ENCODE peak calls at places on chromosomes 6 and 20, in four cellular contexts. A is IMR-90, D is endothelial cell of umbilical vein, R is keratinocyte. W is an unnamed sample. For H3K9me1, the result is how much of the 10 kb centered on the place peaks cover.

GRCh38 chr6:169808608-169808967 is 57.2 kb downstream of the ERMARD start:
- DNase-seq in A (no peak), D (no peak), R (no peak), W (no peak)

GRCh38 chr6:169719117-169719516 is 5.2 kb downstream of the PHF10 start:
- DNase-seq in A (peak), D (no peak), R (no peak), W (no peak)

GRCh38 chr20:36969478-36970186 is 18.1 kb upstream of the SAMHD1 start:
- DNase-seq in A (no peak), D (no peak), R (no peak), W (no peak)

GRCh38 chr20:34074101-34074760 is 37.8 kb downstream of the EIF2S2 start:
- DNase-seq in A (peak), D (no peak), R (no peak), W (no peak)

GRCh38 chr6:6870914-6871313 is 236.8 kb upstream of the RREB1 start:
- DNase-seq in A (no peak), D (no peak), R (no peak), W (no peak)

GRCh38 chr6:165205632-165206031 is 103.8 kb downstream of the C6orf118 start:
- DNase-seq in A (no peak), D (no peak), R (no peak), W (no peak)

GRCh38 chr6:161462148-161462547 is 188.3 kb upstream of the AGPAT4 start:
- DNase-seq in A (no peak), D (no peak), R (peak), W (no peak)

GRCh38 chr6:125944434-125944816 is 12.1 kb upstream of the HINT3 start:
- DNase-seq in A (peak), D (peak), R (no peak), W (peak)

GRCh38 chr6:51098801-51099200 is 280.1 kb downstream of the TFAP2B start:
- DNase-seq in A (no peak), D (no peak), R (no peak), W (no peak)

GRCh38 chr6:43771210-43771857 is 1.3 kb downstream of the VEGFA start:
- DNase-seq in A (peak), D (peak), R (no peak), W (peak)

GRCh38 chr6:26305097-26305841 is 59.7 kb upstream of the BTN3A2 start:
- DNase-seq in A (peak), D (peak), R (no peak), W (peak)

DNA sequence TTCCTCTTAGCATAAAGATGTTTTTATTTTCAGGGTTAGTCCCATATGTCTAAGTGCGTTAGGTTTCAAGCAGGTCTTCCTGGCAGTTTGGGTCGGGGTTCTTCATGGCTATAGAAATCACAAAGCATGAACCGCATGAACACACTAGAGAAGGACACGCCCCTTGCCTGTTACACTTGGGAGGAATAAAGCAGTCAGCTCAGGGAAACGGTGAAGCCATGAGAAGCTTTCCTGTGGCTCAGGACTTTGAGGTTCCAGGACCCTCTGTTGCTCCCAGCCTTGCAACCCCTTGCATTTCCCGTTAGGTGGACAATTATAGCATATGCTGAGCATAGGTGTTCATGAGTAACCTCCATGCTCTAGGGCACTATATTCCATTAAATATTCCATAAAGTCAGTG is 96.7 kb downstream of the SYCP2 start:
- DNase-seq in A (no peak), D (no peak), R (no peak), W (no peak)
- H3K9me1 ChIP-seq in A (under half), D (under half), R (under half), W (under half)

DNA sequence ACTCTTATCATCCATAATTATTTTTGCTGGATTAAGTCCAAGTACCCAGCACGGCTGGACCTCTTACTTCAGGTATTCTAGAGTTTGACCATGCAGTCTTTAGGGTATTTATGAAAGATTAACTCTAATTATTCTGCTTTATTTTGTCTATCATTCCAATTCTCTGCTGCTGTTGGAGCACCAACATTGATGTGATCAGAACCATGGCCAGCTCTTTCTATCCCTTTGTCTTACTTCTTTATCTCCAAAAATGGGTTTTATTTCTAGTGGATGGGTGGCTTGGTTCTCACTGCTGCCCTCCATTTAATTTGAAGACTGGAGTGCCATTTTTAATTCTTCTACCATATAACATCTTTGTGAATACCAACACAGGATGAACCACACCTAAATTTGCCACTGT is 704.3 kb downstream of the FRK start:
- DNase-seq in A (no peak), D (no peak), R (no peak), W (no peak)
- H3K9me1 ChIP-seq in A (under half), D (under half), R (under half), W (under half)

GRCh38 chr6:2526766-2527165 is 224.0 kb downstream of the MYLK4 start:
- DNase-seq in A (no peak), D (no peak), R (no peak), W (no peak)

GRCh38 chr6:2523061-2523460 is 227.7 kb downstream of the MYLK4 start:
- DNase-seq in A (no peak), D (no peak), R (peak), W (no peak)

GRCh38 chr6:2518029-2518428 is 232.7 kb downstream of the MYLK4 start:
- DNase-seq in A (no peak), D (no peak), R (no peak), W (no peak)

GRCh38 chr6:2524090-2524489 is 226.6 kb downstream of the MYLK4 start:
- DNase-seq in A (no peak), D (peak), R (no peak), W (peak)

GRCh38 chr6:2522521-2522920 is 228.2 kb downstream of the MYLK4 start:
- DNase-seq in A (peak), D (peak), R (peak), W (no peak)
- H3K9me1 ChIP-seq in A (under half), D (under half), R (under half), W (under half)

GRCh38 chr20:48631114-48632016 is 196.4 kb downstream of the PREX1 start:
- DNase-seq in A (peak), D (no peak), R (no peak), W (no peak)

GRCh38 chr20:48634641-48635040 is 193.2 kb downstream of the PREX1 start:
- DNase-seq in A (no peak), D (no peak), R (no peak), W (no peak)

GRCh38 chr20:48632017-48632824 is 195.6 kb downstream of the PREX1 start:
- DNase-seq in A (no peak), D (no peak), R (no peak), W (no peak)

GRCh38 chr20:48633620-48634257 is 194.1 kb downstream of the PREX1 start:
- DNase-seq in A (no peak), D (no peak), R (no peak), W (no peak)

DNA sequence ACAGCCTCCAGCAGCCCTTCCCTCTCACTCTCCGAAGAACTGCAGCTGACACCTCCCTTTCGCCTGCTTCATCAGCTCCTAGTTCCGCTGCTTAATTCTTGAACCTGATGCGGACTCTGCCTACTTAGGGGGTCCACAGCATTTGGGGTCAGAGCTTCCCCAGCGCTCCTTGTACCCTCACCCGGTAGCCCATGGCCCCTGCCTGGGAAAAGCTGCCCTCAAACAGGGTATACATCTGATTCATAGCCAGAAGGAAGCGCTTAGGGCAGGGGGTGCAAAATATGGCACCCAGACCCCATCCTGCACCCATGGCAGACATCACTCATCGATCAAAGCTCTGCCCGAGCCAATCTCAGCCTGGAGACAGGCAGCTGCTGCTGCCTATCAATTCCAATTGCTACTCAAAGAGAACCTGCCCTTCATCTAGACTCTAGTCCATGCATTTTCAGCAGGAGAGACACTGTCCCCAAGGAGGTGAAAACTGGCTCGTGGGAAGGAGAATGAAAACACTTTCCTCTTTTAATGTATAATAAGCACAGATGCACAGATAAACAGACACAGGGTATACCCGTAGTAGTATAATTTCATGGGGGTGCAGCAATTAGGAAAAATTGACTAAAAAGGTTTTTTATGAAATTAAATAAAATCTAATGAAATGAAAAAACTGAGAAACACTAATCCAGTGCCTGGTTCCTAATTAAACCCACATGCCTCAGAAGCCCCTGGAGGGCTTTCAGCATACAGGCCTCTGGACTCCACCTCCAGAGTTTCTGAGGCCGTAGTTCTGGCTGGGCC is 194.8 kb downstream of the PREX1 start:
- DNase-seq in A (no peak), D (no peak), R (no peak), W (no peak)
- H3K9me1 ChIP-seq in A (under half), D (under half), R (under half), W (under half)

DNA sequence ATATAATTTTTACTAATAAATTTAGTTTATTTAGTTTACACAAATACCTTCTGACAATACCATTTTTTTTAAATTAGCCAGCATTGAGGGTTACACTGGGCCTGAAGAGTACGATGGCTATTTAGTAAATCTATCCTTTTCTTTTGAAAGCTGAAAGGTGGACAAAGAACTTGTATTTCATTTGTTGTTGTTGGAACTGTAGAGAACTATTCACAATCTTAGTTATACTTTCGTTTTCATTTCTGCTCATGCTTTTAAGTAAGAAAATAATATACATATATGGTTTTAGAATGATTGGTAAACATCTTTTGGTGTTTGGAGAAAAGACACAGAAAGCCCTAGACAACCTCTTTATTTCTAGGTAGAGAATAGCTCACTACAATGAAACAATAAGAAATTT is 165.3 kb upstream of the FAM83B start:
- DNase-seq in A (no peak), D (no peak), R (no peak), W (no peak)
- H3K9me1 ChIP-seq in A (under half), D (under half), R (under half), W (under half)

W was measured in K562.